ENCODE peak calls at places on chromosomes 11 and 22, in nine cellular contexts. One of them, this sample, is unnamed.

GRCh38 chr11:77728203-77728786 is 90.7 kb upstream of the CLNS1A start:
- DNase-seq in D721Med: no peak
- DNase-seq in substantia nigra: no peak
- DNase-seq in M059J: no peak
- DNase-seq in CD4-positive, alpha-beta T cell: no peak
- DNase-seq in activated T-cell treated with anti-CD3 and anti-CD28 coated beads for 1 hour: no peak
- DNase-seq in stimulated activated naive CD4-positive, alpha-beta T cell treated with Interleukin-2 at 50 U/mL for 16 hours: no peak
- DNase-seq in naive thymus-derived CD8-positive, alpha-beta T cell: no peak
- DNase-seq in WTC11: no peak
- DNase-seq in this sample: no peak

GRCh38 chr11:2156416-2157182 is 4.4 kb downstream of the INS start:
- DNase-seq in WTC11: peak
- DNase-seq in CD4-positive, alpha-beta T cell: peak
- DNase-seq in naive thymus-derived CD8-positive, alpha-beta T cell: no peak
- DNase-seq in D721Med: no peak
- DNase-seq in M059J: peak
- DNase-seq in activated T-cell treated with anti-CD3 and anti-CD28 coated beads for 1 hour: peak
- DNase-seq in substantia nigra: peak
- DNase-seq in stimulated activated naive CD4-positive, alpha-beta T cell treated with Interleukin-2 at 50 U/mL for 16 hours: peak
- DNase-seq in this sample: peak

GRCh38 chr11:125166347-125166841 is 1.8 kb downstream of the PKNOX2 start:
- DNase-seq in activated T-cell treated with anti-CD3 and anti-CD28 coated beads for 1 hour: no peak
- DNase-seq in CD4-positive, alpha-beta T cell: no peak
- DNase-seq in WTC11: no peak
- DNase-seq in stimulated activated naive CD4-positive, alpha-beta T cell treated with Interleukin-2 at 50 U/mL for 16 hours: no peak
- DNase-seq in substantia nigra: no peak
- DNase-seq in naive thymus-derived CD8-positive, alpha-beta T cell: no peak
- DNase-seq in M059J: no peak
- DNase-seq in D721Med: no peak
- DNase-seq in this sample: no peak

GRCh38 chr11:1302041-1302460 is 7.4 kb downstream of the TOLLIP start:
- DNase-seq in activated T-cell treated with anti-CD3 and anti-CD28 coated beads for 1 hour: no peak
- DNase-seq in naive thymus-derived CD8-positive, alpha-beta T cell: no peak
- DNase-seq in WTC11: no peak
- DNase-seq in M059J: no peak
- DNase-seq in substantia nigra: no peak
- DNase-seq in stimulated activated naive CD4-positive, alpha-beta T cell treated with Interleukin-2 at 50 U/mL for 16 hours: no peak
- DNase-seq in D721Med: no peak
- DNase-seq in CD4-positive, alpha-beta T cell: no peak
- DNase-seq in this sample: peak

GRCh38 chr11:126112547-126112946 is 49.9 kb upstream of the CDON start:
- DNase-seq in M059J: peak
- DNase-seq in substantia nigra: no peak
- DNase-seq in activated T-cell treated with anti-CD3 and anti-CD28 coated beads for 1 hour: no peak
- DNase-seq in naive thymus-derived CD8-positive, alpha-beta T cell: no peak
- DNase-seq in stimulated activated naive CD4-positive, alpha-beta T cell treated with Interleukin-2 at 50 U/mL for 16 hours: no peak
- DNase-seq in D721Med: no peak
- DNase-seq in WTC11: no peak
- DNase-seq in CD4-positive, alpha-beta T cell: no peak
- DNase-seq in this sample: peak

GRCh38 chr22:44671742-44672141 is 30.3 kb upstream of the PRR5 start:
- DNase-seq in naive thymus-derived CD8-positive, alpha-beta T cell: no peak
- DNase-seq in substantia nigra: no peak
- DNase-seq in activated T-cell treated with anti-CD3 and anti-CD28 coated beads for 1 hour: no peak
- DNase-seq in stimulated activated naive CD4-positive, alpha-beta T cell treated with Interleukin-2 at 50 U/mL for 16 hours: no peak
- DNase-seq in M059J: peak
- DNase-seq in CD4-positive, alpha-beta T cell: no peak
- DNase-seq in D721Med: no peak
- DNase-seq in WTC11: no peak
- DNase-seq in this sample: no peak

GRCh38 chr11:70660889-70661197 is 262.5 kb downstream of the CTTN start:
- DNase-seq in substantia nigra: no peak
- DNase-seq in CD4-positive, alpha-beta T cell: no peak
- DNase-seq in M059J: no peak
- DNase-seq in activated T-cell treated with anti-CD3 and anti-CD28 coated beads for 1 hour: no peak
- DNase-seq in D721Med: no peak
- DNase-seq in WTC11: no peak
- DNase-seq in stimulated activated naive CD4-positive, alpha-beta T cell treated with Interleukin-2 at 50 U/mL for 16 hours: no peak
- DNase-seq in naive thymus-derived CD8-positive, alpha-beta T cell: no peak
- DNase-seq in this sample: peak

GRCh38 chr22:31833930-31834329 is 80.1 kb downstream of the DEPDC5 start:
- DNase-seq in D721Med: no peak
- DNase-seq in stimulated activated naive CD4-positive, alpha-beta T cell treated with Interleukin-2 at 50 U/mL for 16 hours: no peak
- DNase-seq in naive thymus-derived CD8-positive, alpha-beta T cell: no peak
- DNase-seq in WTC11: no peak
- DNase-seq in activated T-cell treated with anti-CD3 and anti-CD28 coated beads for 1 hour: no peak
- DNase-seq in CD4-positive, alpha-beta T cell: no peak
- DNase-seq in substantia nigra: no peak
- DNase-seq in M059J: no peak
- DNase-seq in this sample: no peak

GRCh38 chr11:2519879-2520735 is 75.3 kb downstream of the KCNQ1 start:
- DNase-seq in stimulated activated naive CD4-positive, alpha-beta T cell treated with Interleukin-2 at 50 U/mL for 16 hours: no peak
- DNase-seq in naive thymus-derived CD8-positive, alpha-beta T cell: peak
- DNase-seq in CD4-positive, alpha-beta T cell: no peak
- DNase-seq in WTC11: peak
- DNase-seq in activated T-cell treated with anti-CD3 and anti-CD28 coated beads for 1 hour: no peak
- DNase-seq in substantia nigra: no peak
- DNase-seq in M059J: no peak
- DNase-seq in D721Med: no peak
- DNase-seq in this sample: peak

GRCh38 chr22:40408718-40409612 is 38.6 kb downstream of the SGSM3 start:
- DNase-seq in stimulated activated naive CD4-positive, alpha-beta T cell treated with Interleukin-2 at 50 U/mL for 16 hours: no peak
- DNase-seq in activated T-cell treated with anti-CD3 and anti-CD28 coated beads for 1 hour: no peak
- DNase-seq in WTC11: no peak
- DNase-seq in CD4-positive, alpha-beta T cell: no peak
- DNase-seq in M059J: no peak
- DNase-seq in naive thymus-derived CD8-positive, alpha-beta T cell: no peak
- DNase-seq in D721Med: no peak
- DNase-seq in substantia nigra: no peak
- DNase-seq in this sample: peak

GRCh38 chr22:24707477-24707816 is 67.1 kb downstream of the PIWIL3 start:
- DNase-seq in stimulated activated naive CD4-positive, alpha-beta T cell treated with Interleukin-2 at 50 U/mL for 16 hours: no peak
- DNase-seq in activated T-cell treated with anti-CD3 and anti-CD28 coated beads for 1 hour: no peak
- DNase-seq in substantia nigra: no peak
- DNase-seq in CD4-positive, alpha-beta T cell: no peak
- DNase-seq in WTC11: no peak
- DNase-seq in naive thymus-derived CD8-positive, alpha-beta T cell: no peak
- DNase-seq in M059J: peak
- DNase-seq in D721Med: no peak
- DNase-seq in this sample: no peak

GRCh38 chr22:23243006-23243573 is 62.8 kb downstream of the BCR start:
- DNase-seq in M059J: no peak
- DNase-seq in naive thymus-derived CD8-positive, alpha-beta T cell: peak
- DNase-seq in substantia nigra: no peak
- DNase-seq in WTC11: peak
- DNase-seq in activated T-cell treated with anti-CD3 and anti-CD28 coated beads for 1 hour: peak
- DNase-seq in stimulated activated naive CD4-positive, alpha-beta T cell treated with Interleukin-2 at 50 U/mL for 16 hours: peak
- DNase-seq in D721Med: no peak
- DNase-seq in CD4-positive, alpha-beta T cell: peak
- DNase-seq in this sample: peak

GRCh38 chr22:49913026-49913425 is 5.2 kb downstream of the ALG12 start:
- DNase-seq in substantia nigra: no peak
- DNase-seq in M059J: no peak
- DNase-seq in D721Med: no peak
- DNase-seq in activated T-cell treated with anti-CD3 and anti-CD28 coated beads for 1 hour: no peak
- DNase-seq in CD4-positive, alpha-beta T cell: no peak
- DNase-seq in stimulated activated naive CD4-positive, alpha-beta T cell treated with Interleukin-2 at 50 U/mL for 16 hours: no peak
- DNase-seq in WTC11: no peak
- DNase-seq in naive thymus-derived CD8-positive, alpha-beta T cell: no peak
- DNase-seq in this sample: no peak

GRCh38 chr22:20464096-20464614 is 26.5 kb upstream of the SCARF2 start:
- DNase-seq in D721Med: no peak
- DNase-seq in WTC11: no peak
- DNase-seq in naive thymus-derived CD8-positive, alpha-beta T cell: peak
- DNase-seq in stimulated activated naive CD4-positive, alpha-beta T cell treated with Interleukin-2 at 50 U/mL for 16 hours: peak
- DNase-seq in CD4-positive, alpha-beta T cell: peak
- DNase-seq in substantia nigra: no peak
- DNase-seq in activated T-cell treated with anti-CD3 and anti-CD28 coated beads for 1 hour: peak
- DNase-seq in M059J: no peak
- DNase-seq in this sample: no peak

GRCh38 chr22:32764330-32765116 is 37.0 kb upstream of the TIMP3 start:
- DNase-seq in WTC11: no peak
- DNase-seq in D721Med: no peak
- DNase-seq in activated T-cell treated with anti-CD3 and anti-CD28 coated beads for 1 hour: no peak
- DNase-seq in substantia nigra: no peak
- DNase-seq in naive thymus-derived CD8-positive, alpha-beta T cell: no peak
- DNase-seq in M059J: peak
- DNase-seq in stimulated activated naive CD4-positive, alpha-beta T cell treated with Interleukin-2 at 50 U/mL for 16 hours: no peak
- DNase-seq in CD4-positive, alpha-beta T cell: no peak
- DNase-seq in this sample: no peak

GRCh38 chr11:72081184-72081644 is 564 bp downstream of the LRRC51 start:
- DNase-seq in substantia nigra: no peak
- DNase-seq in activated T-cell treated with anti-CD3 and anti-CD28 coated beads for 1 hour: no peak
- DNase-seq in WTC11: no peak
- DNase-seq in stimulated activated naive CD4-positive, alpha-beta T cell treated with Interleukin-2 at 50 U/mL for 16 hours: no peak
- DNase-seq in naive thymus-derived CD8-positive, alpha-beta T cell: no peak
- DNase-seq in D721Med: no peak
- DNase-seq in CD4-positive, alpha-beta T cell: no peak
- DNase-seq in M059J: no peak
- DNase-seq in this sample: no peak

GRCh38 chr22:35446365-35446764 is 46.4 kb downstream of the MCM5 start:
- DNase-seq in substantia nigra: no peak
- DNase-seq in M059J: peak
- DNase-seq in stimulated activated naive CD4-positive, alpha-beta T cell treated with Interleukin-2 at 50 U/mL for 16 hours: no peak
- DNase-seq in activated T-cell treated with anti-CD3 and anti-CD28 coated beads for 1 hour: no peak
- DNase-seq in CD4-positive, alpha-beta T cell: no peak
- DNase-seq in D721Med: no peak
- DNase-seq in WTC11: no peak
- DNase-seq in naive thymus-derived CD8-positive, alpha-beta T cell: no peak
- DNase-seq in this sample: peak

GRCh38 chr22:44403930-44404329 is 91.2 kb upstream of the SHISAL1 start:
- DNase-seq in naive thymus-derived CD8-positive, alpha-beta T cell: no peak
- DNase-seq in stimulated activated naive CD4-positive, alpha-beta T cell treated with Interleukin-2 at 50 U/mL for 16 hours: no peak
- DNase-seq in activated T-cell treated with anti-CD3 and anti-CD28 coated beads for 1 hour: no peak
- DNase-seq in substantia nigra: no peak
- DNase-seq in D721Med: no peak
- DNase-seq in WTC11: no peak
- DNase-seq in CD4-positive, alpha-beta T cell: no peak
- DNase-seq in M059J: no peak
- DNase-seq in this sample: no peak

GRCh38 chr22:32564170-32565001 is 89.8 kb downstream of the FBXO7 start:
- DNase-seq in WTC11: no peak
- DNase-seq in activated T-cell treated with anti-CD3 and anti-CD28 coated beads for 1 hour: no peak
- DNase-seq in naive thymus-derived CD8-positive, alpha-beta T cell: no peak
- DNase-seq in D721Med: no peak
- DNase-seq in M059J: peak
- DNase-seq in stimulated activated naive CD4-positive, alpha-beta T cell treated with Interleukin-2 at 50 U/mL for 16 hours: no peak
- DNase-seq in substantia nigra: no peak
- DNase-seq in CD4-positive, alpha-beta T cell: no peak
- DNase-seq in this sample: no peak

GRCh38 chr22:49155809-49156580 is 671.7 kb downstream of the BRD1 start:
- DNase-seq in substantia nigra: no peak
- DNase-seq in naive thymus-derived CD8-positive, alpha-beta T cell: no peak
- DNase-seq in CD4-positive, alpha-beta T cell: no peak
- DNase-seq in stimulated activated naive CD4-positive, alpha-beta T cell treated with Interleukin-2 at 50 U/mL for 16 hours: no peak
- DNase-seq in activated T-cell treated with anti-CD3 and anti-CD28 coated beads for 1 hour: no peak
- DNase-seq in D721Med: no peak
- DNase-seq in WTC11: no peak
- DNase-seq in M059J: no peak
- DNase-seq in this sample: peak

GRCh38 chr22:36252754-36253522 is at the start of gene APOL1:
- DNase-seq in stimulated activated naive CD4-positive, alpha-beta T cell treated with Interleukin-2 at 50 U/mL for 16 hours: peak
- DNase-seq in CD4-positive, alpha-beta T cell: peak
- DNase-seq in naive thymus-derived CD8-positive, alpha-beta T cell: no peak
- DNase-seq in activated T-cell treated with anti-CD3 and anti-CD28 coated beads for 1 hour: no peak
- DNase-seq in M059J: peak
- DNase-seq in WTC11: no peak
- DNase-seq in substantia nigra: no peak
- DNase-seq in D721Med: no peak
- DNase-seq in this sample: no peak

GRCh38 chr11:19711911-19712280 is 741 bp upstream of the NAV2 start:
- DNase-seq in D721Med: no peak
- DNase-seq in CD4-positive, alpha-beta T cell: no peak
- DNase-seq in M059J: no peak
- DNase-seq in activated T-cell treated with anti-CD3 and anti-CD28 coated beads for 1 hour: no peak
- DNase-seq in naive thymus-derived CD8-positive, alpha-beta T cell: no peak
- DNase-seq in stimulated activated naive CD4-positive, alpha-beta T cell treated with Interleukin-2 at 50 U/mL for 16 hours: peak
- DNase-seq in WTC11: peak
- DNase-seq in substantia nigra: no peak
- DNase-seq in this sample: peak

GRCh38 chr11:18731949-18732821 is 6.2 kb upstream of the IGSF22 start:
- DNase-seq in stimulated activated naive CD4-positive, alpha-beta T cell treated with Interleukin-2 at 50 U/mL for 16 hours: peak
- DNase-seq in substantia nigra: peak
- DNase-seq in CD4-positive, alpha-beta T cell: peak
- DNase-seq in D721Med: peak
- DNase-seq in WTC11: peak
- DNase-seq in activated T-cell treated with anti-CD3 and anti-CD28 coated beads for 1 hour: peak
- DNase-seq in naive thymus-derived CD8-positive, alpha-beta T cell: peak
- DNase-seq in M059J: peak
- DNase-seq in this sample: peak

GRCh38 chr11:43962383-43962969 is 20.0 kb downstream of the C11orf96 start:
- DNase-seq in CD4-positive, alpha-beta T cell: no peak
- DNase-seq in activated T-cell treated with anti-CD3 and anti-CD28 coated beads for 1 hour: no peak
- DNase-seq in WTC11: no peak
- DNase-seq in substantia nigra: no peak
- DNase-seq in M059J: no peak
- DNase-seq in D721Med: no peak
- DNase-seq in naive thymus-derived CD8-positive, alpha-beta T cell: no peak
- DNase-seq in stimulated activated naive CD4-positive, alpha-beta T cell treated with Interleukin-2 at 50 U/mL for 16 hours: no peak
- DNase-seq in this sample: no peak